ENCODE peak calls at places on chromosome 19, in five cellular contexts. E, W, A, G and P are unnamed samples. For H3K27me3, the result is how much of the 10 kb centered on the place peaks cover.

GRCh38 chr19:19192910-19193423 is 909 bp downstream of the RFXANK start:
- ATAC-seq in E (no peak), W (peak), A (peak), G (peak), P (no peak)

GRCh38 chr19:13152854-13153626 is 2.8 kb downstream of the IER2 start:
- ATAC-seq in E (peak), W (peak), A (peak), G (peak), P (peak)

GRCh38 chr19:46288896-46289588 is 7.8 kb upstream of the HIF3A start:
- ATAC-seq in E (peak), W (no peak), A (no peak), G (no peak), P (peak)

GRCh38 chr19:13849991-13850909 is 26.7 kb upstream of the NANOS3 start:
- ATAC-seq in E (no peak), W (peak), A (peak), G (peak), P (peak)

GRCh38 chr19:16197188-16197621 is 506 bp upstream of the AP1M1 start:
- ATAC-seq in E (no peak), W (no peak), A (no peak), G (no peak), P (peak)

GRCh38 chr19:10104665-10105221 is 1.4 kb upstream of the PPAN start:
- ATAC-seq in E (no peak), W (peak), A (no peak), G (peak), P (no peak)

GRCh38 chr19:2536461-2536860 is 60.5 kb downstream of the GADD45B start:
- ATAC-seq in E (no peak), W (no peak), A (no peak), G (no peak), P (no peak)

GRCh38 chr19:18479964-18480723 is 41.7 kb downstream of the ELL start:
- ATAC-seq in E (peak), W (no peak), A (no peak), G (no peak), P (peak)

GRCh38 chr19:46911456-46911855 is 50.7 kb downstream of the ARHGAP35 start:
- ATAC-seq in E (no peak), W (no peak), A (no peak), G (no peak), P (no peak)

GRCh38 chr19:46812898-46813569 is 24.6 kb upstream of the SLC1A5 start:
- ATAC-seq in E (peak), W (peak), A (peak), G (no peak), P (no peak)

GRCh38 chr19:38665950-38666661 is 18.7 kb downstream of the ACTN4 start:
- ATAC-seq in E (peak), W (no peak), A (peak), G (no peak), P (peak)

GRCh38 chr19:54660306-54660705 is 2.5 kb upstream of the LILRB4 start:
- ATAC-seq in E (no peak), W (no peak), A (no peak), G (no peak), P (no peak)

GRCh38 chr19:3397266-3398022 is 31.1 kb downstream of the NFIC start:
- ATAC-seq in E (peak), W (peak), A (peak), G (no peak), P (peak)

GRCh38 chr19:51493776-51494175 is 7.8 kb downstream of the SIGLEC12 start:
- ATAC-seq in E (no peak), W (no peak), A (no peak), G (no peak), P (no peak)

GRCh38 chr19:15038304-15038703 is 11.0 kb upstream of the CASP14 start:
- ATAC-seq in E (no peak), W (no peak), A (no peak), G (no peak), P (no peak)

GRCh38 chr19:40686882-40687524 is 3.4 kb downstream of the NUMBL start:
- ATAC-seq in E (no peak), W (no peak), A (no peak), G (no peak), P (no peak)

GRCh38 chr19:45450042-45450380 is 17.8 kb upstream of the FOSB start:
- ATAC-seq in E (no peak), W (peak), A (no peak), G (peak), P (no peak)

GRCh38 chr19:48363500-48363809 is 285 bp downstream of the TMEM143 start:
- ATAC-seq in E (peak), W (peak), A (peak), G (peak), P (peak)

GRCh38 chr19:55646889-55647731 is 902 bp upstream of the CCDC106 start:
- ATAC-seq in E (no peak), W (no peak), A (no peak), G (peak), P (no peak)

GRCh38 chr19:10009714-10010224 is 535 bp downstream of the COL5A3 start:
- ATAC-seq in E (no peak), W (no peak), A (peak), G (no peak), P (no peak)

GRCh38 chr19:17623224-17623935 is 64.8 kb downstream of the UNC13A start:
- ATAC-seq in E (no peak), W (peak), A (no peak), G (no peak), P (no peak)

GRCh38 chr19:17553256-17553655 is 2.2 kb upstream of the COLGALT1 start:
- ATAC-seq in E (no peak), W (no peak), A (no peak), G (no peak), P (peak)

GRCh38 chr19:46416077-46416709 is 2.8 kb upstream of the CCDC8 start:
- ATAC-seq in E (peak), W (peak), A (peak), G (no peak), P (peak)

GRCh38 chr19:38727868-38728660 is 16.2 kb downstream of the CAPN12 start:
- ATAC-seq in E (no peak), W (peak), A (no peak), G (no peak), P (no peak)

GRCh38 chr19:46753420-46754155 is 7.3 kb upstream of the STRN4 start:
- ATAC-seq in E (peak), W (peak), A (peak), G (peak), P (no peak)

GRCh38 chr19:55674459-55674840 is 576 bp upstream of the EPN1 start:
- ATAC-seq in E (no peak), W (peak), A (no peak), G (no peak), P (no peak)

GRCh38 chr19:14063100-14063499 is 1.2 kb upstream of the PALM3 start:
- ATAC-seq in E (no peak), W (no peak), A (no peak), G (no peak), P (no peak)

GRCh38 chr19:20243629-20244028 is 76.6 kb downstream of the ZNF486 start:
- ATAC-seq in E (no peak), W (no peak), A (no peak), G (no peak), P (no peak)

GRCh38 chr19:44789943-44790467 is 12.3 kb downstream of the CBLC start:
- ATAC-seq in E (no peak), W (no peak), A (no peak), G (no peak), P (no peak)

GRCh38 chr19:55041627-55042343 is 3.7 kb upstream of the GP6 start:
- ATAC-seq in E (no peak), W (peak), A (no peak), G (no peak), P (no peak)

GRCh38 chr19:850221-850978 is 1.7 kb upstream of the ELANE start:
- ATAC-seq in E (peak), W (peak), A (peak), G (no peak), P (peak)

GRCh38 chr19:38527466-38528136 is 90.2 kb downstream of the MAP4K1 start:
- ATAC-seq in E (no peak), W (peak), A (no peak), G (no peak), P (no peak)

GRCh38 chr19:33054623-33055022 is 10.1 kb downstream of the RHPN2 start:
- ATAC-seq in E (peak), W (no peak), A (no peak), G (no peak), P (no peak)

GRCh38 chr19:33797821-33798633 is 1.4 kb downstream of the KCTD15 start:
- ATAC-seq in E (no peak), W (peak), A (no peak), G (no peak), P (peak)

GRCh38 chr19:33273881-33274662 is 28.3 kb downstream of the CEBPA start:
- ATAC-seq in E (peak), W (peak), A (no peak), G (peak), P (peak)

GRCh38 chr19:38699027-38699346 is 45.3 kb downstream of the CAPN12 start:
- ATAC-seq in E (no peak), W (no peak), A (no peak), G (peak), P (no peak)

GRCh38 chr19:11486661-11487503 is 6.0 kb upstream of the ELAVL3 start:
- ATAC-seq in E (no peak), W (no peak), A (no peak), G (no peak), P (no peak)

GRCh38 chr19:39953915-39954314 is 17.1 kb upstream of the PSMC4 start:
- ATAC-seq in E (no peak), W (no peak), A (no peak), G (peak), P (no peak)

GRCh38 chr19:27735314-27735713 is 1477.6 kb downstream of the UQCRFS1 start:
- ATAC-seq in E (no peak), W (no peak), A (no peak), G (no peak), P (no peak)
- TF ChIP-seq EP300 in E (no peak), W (no peak), A (no peak), G (no peak), P (no peak)

GRCh38 chr19:42030605-42031004 is 36.6 kb upstream of the ATP1A3 start:
- ATAC-seq in E (no peak), W (no peak), A (no peak), G (no peak), P (no peak)

GRCh38 chr19:42032428-42032827 is 37.6 kb downstream of the GRIK5 start:
- ATAC-seq in E (no peak), W (no peak), A (no peak), G (no peak), P (no peak)

GRCh38 chr19:42024622-42025111 is 30.6 kb upstream of the ATP1A3 start:
- ATAC-seq in E (no peak), W (no peak), A (no peak), G (no peak), P (peak)

GRCh38 chr19:42023943-42024260 is 29.9 kb upstream of the ATP1A3 start:
- ATAC-seq in E (no peak), W (peak), A (no peak), G (no peak), P (no peak)

DNA sequence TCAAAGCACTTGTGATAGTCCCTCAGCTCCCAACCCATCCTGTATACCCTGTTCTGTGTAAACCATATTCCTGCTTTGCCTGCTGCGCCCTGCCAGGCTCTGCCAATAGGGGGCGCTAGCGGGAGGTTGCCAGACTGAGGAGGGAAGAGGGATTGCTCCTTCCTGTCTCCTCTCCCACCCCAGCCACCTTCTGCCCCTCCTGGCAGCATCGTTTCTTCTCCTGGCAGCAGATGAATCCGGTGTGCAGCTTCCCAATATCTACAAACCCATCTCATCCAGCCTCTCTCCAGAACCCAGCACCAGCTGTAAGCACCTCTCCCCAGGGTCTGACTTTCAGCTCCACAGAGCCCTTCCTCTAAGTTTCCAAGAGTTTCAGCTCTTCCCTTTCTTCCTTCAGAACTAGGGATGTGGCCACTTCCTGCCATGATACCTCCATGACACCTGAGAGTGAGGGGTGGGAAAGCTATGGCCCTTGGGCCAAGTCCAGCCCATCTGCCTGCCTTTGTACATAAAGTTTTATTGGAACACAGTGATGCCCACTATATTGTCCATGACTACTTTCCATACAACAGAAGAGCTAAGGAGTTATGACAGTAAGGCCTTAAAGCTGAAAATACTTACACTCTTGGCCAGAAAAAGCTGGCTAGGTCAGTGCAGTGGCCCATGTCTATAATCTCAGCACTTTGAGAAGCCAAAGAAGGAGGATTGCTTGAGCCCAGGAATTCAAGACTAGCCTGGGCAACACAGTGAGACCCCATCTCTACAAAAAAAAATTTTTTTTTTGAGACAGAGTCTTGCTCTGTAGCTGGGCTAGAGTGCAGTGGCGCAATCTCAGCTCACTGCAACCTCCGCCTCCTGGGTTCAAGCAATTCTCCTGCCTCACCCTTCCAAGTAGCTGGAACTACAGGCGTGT is 34.5 kb upstream of the ATP1A3 start:
- ATAC-seq in E (no peak), W (peak), A (no peak), G (no peak), P (no peak)
- H3K27me3 ChIP-seq in E (under half), W (half or more), A (under half), G (under half), P (under half)

DNA sequence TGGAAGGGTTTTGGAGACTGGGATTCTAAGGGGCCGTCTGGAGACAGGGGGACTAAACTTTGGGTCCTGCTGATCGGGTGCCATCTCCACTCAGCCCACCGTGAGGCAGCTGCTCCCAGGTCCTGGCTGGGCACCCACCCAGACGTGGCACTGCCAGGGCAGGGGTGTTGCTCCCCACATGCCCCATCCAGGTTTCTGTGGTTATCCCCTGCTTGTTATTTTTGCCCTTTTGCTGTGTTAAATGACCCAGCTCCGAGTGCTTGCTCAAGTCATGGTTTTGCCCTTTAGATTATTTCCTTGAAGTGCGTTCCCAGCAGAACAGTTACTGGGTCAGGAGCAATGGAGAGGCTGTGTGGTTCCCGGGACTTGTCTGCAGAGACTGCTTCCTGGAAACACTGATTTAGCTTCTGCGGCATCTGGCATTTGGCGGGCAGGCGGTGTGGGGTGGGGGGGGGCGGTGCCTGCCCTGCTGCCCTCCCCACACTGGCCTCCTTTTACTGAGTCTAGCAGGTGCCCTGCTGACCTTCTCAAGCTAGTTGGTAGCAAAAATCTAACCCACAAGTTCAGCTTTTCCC is 1.9 kb downstream of the RAB11B start:
- ATAC-seq in E (no peak), W (no peak), A (no peak), G (no peak), P (no peak)
- TF ChIP-seq EP300 in E (no peak), W (no peak), A (no peak), G (no peak), P (no peak)

DNA sequence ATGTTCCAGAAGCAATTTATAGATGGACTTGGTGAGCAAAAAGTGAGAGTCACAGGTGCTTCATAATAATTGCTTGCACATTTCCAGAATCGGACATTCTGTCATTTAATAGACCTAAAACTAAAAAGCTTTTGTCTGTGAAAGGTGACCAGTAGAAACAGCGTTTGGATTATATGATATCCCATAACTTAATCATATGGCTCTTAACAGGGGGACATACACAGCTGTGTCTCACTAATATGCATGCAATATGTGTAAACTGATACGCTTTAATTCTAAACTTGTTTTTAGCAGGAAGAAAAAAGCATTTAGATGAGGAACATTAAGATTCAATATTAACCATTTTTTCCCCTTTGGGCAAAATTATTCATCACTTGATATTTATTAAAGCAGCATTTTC is 277.0 kb downstream of the ZNF536 start:
- ATAC-seq in E (no peak), W (no peak), A (no peak), G (no peak), P (no peak)
- H3K27me3 ChIP-seq in E (under half), W (under half), A (under half), G (under half), P (half or more)

GRCh38 chr19:35716985-35717664 is 678 bp upstream of the KMT2B start:
- ATAC-seq in E (peak), W (peak), A (peak), G (peak), P (peak)
- TF ChIP-seq EP300 in E (no peak), W (no peak), A (no peak), G (no peak), P (no peak)

DNA sequence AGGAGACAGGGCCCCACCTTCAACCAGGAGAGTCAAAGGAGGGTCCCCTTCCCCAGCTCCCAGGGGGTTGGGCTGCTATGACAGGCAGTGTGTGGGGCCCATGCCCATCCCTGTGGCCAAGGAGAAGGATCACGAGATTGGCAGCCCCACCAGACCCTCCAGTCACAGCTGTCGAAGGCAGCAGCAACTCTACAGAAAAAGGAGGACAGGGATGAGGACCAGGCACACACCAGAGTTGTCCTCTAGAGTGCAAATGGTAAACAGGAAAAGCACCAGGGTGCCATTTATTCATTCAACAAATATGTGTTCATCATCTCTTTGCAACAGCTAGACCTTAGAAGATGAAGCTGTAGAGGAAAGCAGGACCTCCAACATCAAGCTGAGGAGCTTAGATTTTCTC is 4.1 kb downstream of the PTH2 start:
- ATAC-seq in E (no peak), W (no peak), A (no peak), G (no peak), P (no peak)
- H3K27me3 ChIP-seq in E (under half), W (under half), A (half or more), G (under half), P (half or more)

GRCh38 chr19:49801401-49801888 is 11.6 kb downstream of the FUZ start:
- ATAC-seq in E (no peak), W (no peak), A (no peak), G (no peak), P (no peak)
- TF ChIP-seq EP300 in E (no peak), W (no peak), A (no peak), G (no peak), P (no peak)

GRCh38 chr19:4597975-4598671 is 38.6 kb upstream of the SEMA6B start:
- ATAC-seq in E (no peak), W (peak), A (peak), G (peak), P (peak)

GRCh38 chr19:4600893-4601292 is 38.4 kb upstream of the TNFAIP8L1 start:
- ATAC-seq in E (no peak), W (no peak), A (no peak), G (no peak), P (no peak)

GRCh38 chr19:4602173-4602788 is 37.0 kb upstream of the TNFAIP8L1 start:
- ATAC-seq in E (no peak), W (no peak), A (no peak), G (no peak), P (no peak)

GRCh38 chr19:4598712-4599111 is 39.2 kb upstream of the SEMA6B start:
- ATAC-seq in E (no peak), W (no peak), A (no peak), G (no peak), P (no peak)

GRCh38 chr19:4600082-4600481 is 39.2 kb upstream of the TNFAIP8L1 start:
- ATAC-seq in E (no peak), W (no peak), A (no peak), G (no peak), P (no peak)
- H3K27me3 ChIP-seq in E (under half), W (under half), A (under half), G (under half), P (half or more)

GRCh38 chr19:5593245-5593962 is 25.7 kb upstream of the TINCR start:
- ATAC-seq in E (no peak), W (no peak), A (no peak), G (no peak), P (no peak)
- TF ChIP-seq EP300 in E (no peak), W (no peak), A (no peak), G (no peak), P (no peak)